ENCODE peak calls at places on chromosomes 13 and 19, in eight cellular contexts. One of them, this sample, is unnamed.

GRCh38 chr19:33064117-33064777 is 441 bp downstream of the RHPN2 start:
- DNase-seq in IMR-90: no peak
- DNase-seq in nephron progenitor cell: no peak
- DNase-seq in GM12865: peak
- DNase-seq in mesothelial cell of epicardium: peak
- DNase-seq in naive B cell: peak
- DNase-seq in thoracic aorta: no peak
- DNase-seq in ascending aorta: no peak
- DNase-seq in this sample: no peak

GRCh38 chr19:45498411-45499195 is at the start of gene PPM1N:
- DNase-seq in naive B cell: peak
- DNase-seq in IMR-90: peak
- DNase-seq in mesothelial cell of epicardium: no peak
- DNase-seq in GM12865: peak
- DNase-seq in ascending aorta: no peak
- DNase-seq in nephron progenitor cell: peak
- DNase-seq in thoracic aorta: no peak
- DNase-seq in this sample: peak

GRCh38 chr19:41641879-41642485 is 15.1 kb upstream of the CEACAM4 start:
- DNase-seq in mesothelial cell of epicardium: no peak
- DNase-seq in naive B cell: peak
- DNase-seq in GM12865: peak
- DNase-seq in IMR-90: peak
- DNase-seq in nephron progenitor cell: peak
- DNase-seq in thoracic aorta: no peak
- DNase-seq in ascending aorta: no peak
- DNase-seq in this sample: peak

GRCh38 chr13:76680112-76680511 is 206.1 kb downstream of the KCTD12 start:
- DNase-seq in thoracic aorta: no peak
- DNase-seq in ascending aorta: no peak
- DNase-seq in naive B cell: no peak
- DNase-seq in mesothelial cell of epicardium: no peak
- DNase-seq in GM12865: no peak
- DNase-seq in nephron progenitor cell: no peak
- DNase-seq in IMR-90: no peak
- DNase-seq in this sample: no peak

GRCh38 chr13:97133955-97134354 is 88.2 kb upstream of the MBNL2 start:
- DNase-seq in ascending aorta: no peak
- DNase-seq in thoracic aorta: no peak
- DNase-seq in GM12865: no peak
- DNase-seq in nephron progenitor cell: no peak
- DNase-seq in naive B cell: no peak
- DNase-seq in mesothelial cell of epicardium: no peak
- DNase-seq in IMR-90: no peak
- DNase-seq in this sample: no peak

GRCh38 chr19:3801412-3802096 is 15.4 kb upstream of the MATK start:
- DNase-seq in naive B cell: peak
- DNase-seq in nephron progenitor cell: peak
- DNase-seq in IMR-90: no peak
- DNase-seq in thoracic aorta: no peak
- DNase-seq in GM12865: peak
- DNase-seq in ascending aorta: no peak
- DNase-seq in mesothelial cell of epicardium: no peak
- DNase-seq in this sample: peak

GRCh38 chr13:83162493-83162892 is 719.8 kb downstream of the SLITRK1 start:
- DNase-seq in mesothelial cell of epicardium: no peak
- DNase-seq in GM12865: no peak
- DNase-seq in IMR-90: peak
- DNase-seq in naive B cell: no peak
- DNase-seq in thoracic aorta: no peak
- DNase-seq in nephron progenitor cell: no peak
- DNase-seq in ascending aorta: no peak
- DNase-seq in this sample: no peak

GRCh38 chr19:11208526-11209471 is 11.5 kb upstream of the KANK2 start:
- DNase-seq in naive B cell: no peak
- DNase-seq in mesothelial cell of epicardium: no peak
- DNase-seq in ascending aorta: no peak
- DNase-seq in IMR-90: no peak
- DNase-seq in GM12865: no peak
- DNase-seq in thoracic aorta: no peak
- DNase-seq in nephron progenitor cell: no peak
- DNase-seq in this sample: no peak

GRCh38 chr13:31765441-31765840 is 26.1 kb downstream of the RXFP2 start:
- DNase-seq in naive B cell: no peak
- DNase-seq in IMR-90: peak
- DNase-seq in ascending aorta: no peak
- DNase-seq in thoracic aorta: no peak
- DNase-seq in GM12865: no peak
- DNase-seq in mesothelial cell of epicardium: no peak
- DNase-seq in nephron progenitor cell: no peak
- DNase-seq in this sample: no peak